ENCODE peak calls at places on chromosomes 6 and 20, in four cellular contexts. H, R, W and C are unnamed samples.

GRCh38 chr6:118677193-118677592 is 25.8 kb upstream of the CEP85L start:
- DNase-seq in H (peak; percentile 9), R (peak; percentile 26), W (no peak), C (no peak)

GRCh38 chr6:45554596-45554995 is 176.9 kb upstream of the SUPT3H start:
- DNase-seq in H (peak; percentile 10), R (no peak), W (no peak), C (no peak)

GRCh38 chr6:159063549-159063948 is 18.8 kb upstream of the TAGAP start:
- DNase-seq in H (no peak), R (no peak), W (no peak), C (no peak)

GRCh38 chr20:60009318-60009717 is 51.1 kb downstream of the CDH26 start:
- DNase-seq in H (no peak), R (no peak), W (no peak), C (no peak)

GRCh38 chr6:136609878-136610706 is 59.9 kb upstream of the MAP7 start:
- DNase-seq in H (peak; percentile 97), R (no peak), W (peak; percentile 40), C (peak; percentile 66)

GRCh38 chr6:170269151-170269872 is 21.6 kb downstream of the DLL1 start:
- DNase-seq in H (no peak), R (no peak), W (no peak), C (no peak)

GRCh38 chr6:43930440-43931154 is 160.6 kb downstream of the VEGFA start:
- DNase-seq in H (no peak), R (no peak), W (no peak), C (no peak)

GRCh38 chr20:145877-146276 is 3.5 kb downstream of the DEFB126 start:
- DNase-seq in H (no peak), R (no peak), W (no peak), C (no peak)

GRCh38 chr6:158879180-158879579 is 60.0 kb upstream of the EZR start:
- DNase-seq in H (no peak), R (no peak), W (no peak), C (no peak)

GRCh38 chr20:25318471-25319240 is 70.8 kb downstream of the PYGB start:
- DNase-seq in H (no peak), R (no peak), W (no peak), C (no peak)

GRCh38 chr6:78607188-78607587 is 260.2 kb upstream of the IRAK1BP1 start:
- DNase-seq in H (no peak), R (no peak), W (no peak), C (no peak)

GRCh38 chr6:56860466-56860865 is 94.4 kb upstream of the BEND6 start:
- DNase-seq in H (peak; percentile 12), R (no peak), W (no peak), C (no peak)

GRCh38 chr6:93789532-93789931 is 370.2 kb upstream of the EPHA7 start:
- DNase-seq in H (no peak), R (no peak), W (no peak), C (no peak)

GRCh38 chr6:77455271-77455670 is 8.0 kb downstream of the HTR1B start:
- DNase-seq in H (no peak), R (no peak), W (no peak), C (no peak)

GRCh38 chr20:33415948-33416347 is 14.6 kb upstream of the CDK5RAP1 start:
- DNase-seq in H (peak; percentile 45), R (peak; percentile 50), W (peak; percentile 40), C (no peak)

GRCh38 chr6:127464161-127464880 is 5.1 kb upstream of the KIAA0408 start:
- DNase-seq in H (no peak), R (no peak), W (no peak), C (no peak)
- H3K4me3 ChIP-seq in H (no peak overlapping the region), R (no peak overlapping the region), W (no peak overlapping the region), C (peak overlapping the region; percentile 16)

DNA sequence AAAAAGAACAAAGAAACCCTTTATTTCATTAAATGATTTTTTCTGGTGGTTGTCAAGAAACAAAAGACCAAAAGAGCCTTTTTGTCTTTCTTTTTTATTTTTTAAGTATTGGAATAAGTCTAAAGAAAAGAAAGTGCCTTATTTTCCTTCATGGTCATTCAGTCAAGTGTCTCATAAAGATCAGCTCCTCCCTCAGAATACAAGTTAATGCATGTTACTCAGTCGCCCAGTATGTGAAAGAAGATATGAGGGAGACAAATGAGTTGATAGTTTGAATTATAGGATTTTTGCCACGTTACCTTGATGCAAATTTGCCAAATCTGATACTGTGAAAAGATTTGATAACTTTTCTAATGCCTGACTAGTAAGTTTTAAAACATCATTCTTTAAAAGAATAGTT is 157.2 kb downstream of the QKI start:
- DNase-seq in H (no peak), R (no peak), W (no peak), C (no peak)
- H3K27ac ChIP-seq in H (no peak overlapping the region), R (no peak overlapping the region), W (peak overlapping the region; percentile 60), C (no peak overlapping the region)

GRCh38 chr6:1317302-1317815 is 5.5 kb downstream of the FOXQ1 start:
- DNase-seq in H (no peak), R (no peak), W (no peak), C (no peak)

GRCh38 chr6:1316482-1317220 is 4.8 kb downstream of the FOXQ1 start:
- DNase-seq in H (peak; percentile 21), R (peak; percentile 42), W (no peak), C (no peak)

GRCh38 chr6:1314617-1315016 is 2.7 kb downstream of the FOXQ1 start:
- DNase-seq in H (no peak), R (no peak), W (no peak), C (no peak)

GRCh38 chr6:1315201-1315559 is 3.3 kb downstream of the FOXQ1 start:
- DNase-seq in H (no peak), R (no peak), W (no peak), C (no peak)

GRCh38 chr6:1315560-1316386 is 3.9 kb downstream of the FOXQ1 start:
- DNase-seq in H (no peak), R (no peak), W (no peak), C (no peak)
- H3K4me3 ChIP-seq in H (no peak overlapping the region), R (no peak overlapping the region), W (peak overlapping the region; percentile 59), C (peak overlapping the region; percentile 73)

DNA sequence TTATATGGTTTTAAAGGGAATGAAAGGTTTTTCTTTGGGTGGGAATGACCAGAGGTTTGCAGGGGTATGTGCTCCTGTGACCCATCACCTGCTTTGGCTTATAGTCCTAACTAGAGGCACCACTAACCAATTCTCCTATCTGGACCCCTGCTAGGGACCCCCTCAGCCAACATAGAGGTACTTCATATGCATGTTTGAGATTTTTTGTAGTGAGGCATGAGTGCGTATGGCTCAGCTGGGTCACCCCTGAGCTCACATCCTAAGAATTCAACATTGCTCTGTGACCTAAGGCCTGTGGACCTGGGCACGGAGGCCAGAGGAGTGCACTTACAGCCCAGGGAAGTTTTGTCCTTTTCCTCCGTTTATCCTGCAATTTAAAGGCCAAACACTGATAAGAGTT is 68.4 kb upstream of the EEF1E1 start:
- DNase-seq in H (no peak), R (no peak), W (no peak), C (no peak)
- H3K27ac ChIP-seq in H (no peak overlapping the region), R (no peak overlapping the region), W (no peak overlapping the region), C (no peak overlapping the region)

GRCh38 chr6:148827421-148827820 is 80.6 kb downstream of the UST start:
- DNase-seq in H (no peak), R (no peak), W (no peak), C (no peak)
- H3K4me3 ChIP-seq in H (no peak overlapping the region), R (no peak overlapping the region), W (no peak overlapping the region), C (no peak overlapping the region)

DNA sequence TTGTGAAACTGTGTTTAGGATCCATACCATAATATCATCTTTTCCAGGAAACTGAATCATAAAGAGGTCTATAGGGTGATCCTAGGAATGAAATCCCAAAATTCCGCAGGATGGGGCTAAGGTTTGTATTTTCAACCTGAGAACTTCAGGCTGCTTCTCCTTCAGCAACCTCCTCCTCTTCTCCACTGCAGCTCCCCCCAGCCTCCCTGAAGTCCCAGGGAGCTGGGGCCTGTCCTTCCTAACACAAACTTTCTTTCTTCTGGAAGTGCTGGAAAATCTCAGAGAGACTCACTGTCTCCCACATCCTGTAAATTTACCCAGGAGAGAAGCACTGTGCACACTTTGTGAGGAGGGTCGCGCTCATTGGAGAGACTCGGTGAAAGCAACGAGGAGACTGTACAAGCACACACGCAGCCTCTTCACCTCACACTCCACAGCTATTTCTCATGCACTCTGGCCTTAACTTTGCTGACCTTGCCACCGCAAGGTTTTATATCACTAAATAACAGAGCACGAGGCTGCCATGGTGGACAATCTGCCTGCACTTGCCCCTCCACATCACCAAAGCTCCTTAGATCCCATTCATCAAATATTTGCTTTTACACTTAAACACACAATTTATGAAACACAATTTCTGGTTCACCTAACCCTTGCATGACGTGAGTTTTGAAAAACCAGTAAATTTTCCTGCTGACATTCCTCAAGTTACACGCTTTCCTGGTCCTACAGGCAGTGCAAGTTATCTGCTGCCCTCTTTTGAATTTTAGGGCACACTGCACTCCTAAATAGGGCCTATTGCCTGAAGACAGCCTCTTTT is 14.3 kb downstream of the ID4 start:
- DNase-seq in H (peak; percentile 87), R (peak; percentile 81), W (no peak), C (no peak)
- H3K27ac ChIP-seq in H (peak overlapping the region; percentile 49), R (peak overlapping the region; percentile 85), W (no peak overlapping the region), C (peak overlapping the region; percentile 75)